ENCODE peak calls at places on chromosomes 6 and 20, in six cellular contexts. One of them, this sample, is unnamed.

GRCh38 chr6:155328539-155329459 is 14.5 kb upstream of the TFB1M start:
- DNase-seq in IMR-90: peak; percentile 12
- DNase-seq in astrocyte: no peak
- DNase-seq in neural progenitor cell: no peak
- DNase-seq in HepG2: peak; percentile 100
- DNase-seq in SK-N-SH: no peak
- DNase-seq in this sample: no peak

GRCh38 chr6:12164508-12164770 is 125.7 kb upstream of the EDN1 start:
- DNase-seq in IMR-90: peak; percentile 48
- DNase-seq in astrocyte: no peak
- DNase-seq in neural progenitor cell: no peak
- DNase-seq in HepG2: no peak
- DNase-seq in SK-N-SH: no peak
- DNase-seq in this sample: no peak

GRCh38 chr6:127816643-127817042 is 84.2 kb downstream of the THEMIS start:
- DNase-seq in IMR-90: no peak
- DNase-seq in astrocyte: no peak
- DNase-seq in neural progenitor cell: no peak
- DNase-seq in HepG2: no peak
- DNase-seq in SK-N-SH: no peak
- DNase-seq in this sample: no peak

GRCh38 chr6:155117266-155117665 is 122.2 kb downstream of the TIAM2 start:
- DNase-seq in IMR-90: peak; percentile 86
- DNase-seq in astrocyte: peak; percentile 92
- DNase-seq in neural progenitor cell: no peak
- DNase-seq in HepG2: no peak
- DNase-seq in SK-N-SH: no peak
- DNase-seq in this sample: no peak

GRCh38 chr6:118102401-118102800 is 195.3 kb downstream of the SLC35F1 start:
- DNase-seq in IMR-90: no peak
- DNase-seq in astrocyte: no peak
- DNase-seq in neural progenitor cell: no peak
- DNase-seq in HepG2: no peak
- DNase-seq in SK-N-SH: no peak
- DNase-seq in this sample: no peak

GRCh38 chr6:106163446-106163965 is 77.4 kb downstream of the PRDM1 start:
- DNase-seq in IMR-90: peak; percentile 76
- DNase-seq in astrocyte: peak; percentile 70
- DNase-seq in neural progenitor cell: peak; percentile 29
- DNase-seq in HepG2: no peak
- DNase-seq in SK-N-SH: no peak
- DNase-seq in this sample: peak; percentile 93

GRCh38 chr6:26336355-26337198 is 28.4 kb upstream of the BTN3A2 start:
- DNase-seq in IMR-90: peak; percentile 74
- DNase-seq in astrocyte: peak; percentile 68
- DNase-seq in neural progenitor cell: no peak
- DNase-seq in HepG2: no peak
- DNase-seq in SK-N-SH: no peak
- DNase-seq in this sample: no peak

GRCh38 chr6:45378324-45378926 is 691 bp upstream of the SUPT3H start:
- DNase-seq in IMR-90: no peak
- DNase-seq in astrocyte: peak; percentile 59
- DNase-seq in neural progenitor cell: peak; percentile 77
- DNase-seq in HepG2: no peak
- DNase-seq in SK-N-SH: peak; percentile 58
- DNase-seq in this sample: peak; percentile 36

GRCh38 chr6:25927177-25927576 is 3.3 kb downstream of the SLC17A2 start:
- DNase-seq in IMR-90: no peak
- DNase-seq in astrocyte: no peak
- DNase-seq in neural progenitor cell: no peak
- DNase-seq in HepG2: no peak
- DNase-seq in SK-N-SH: peak; percentile 12
- DNase-seq in this sample: no peak

GRCh38 chr6:124487778-124488431 is 474.3 kb upstream of the RNF217 start:
- DNase-seq in IMR-90: peak; percentile 6
- DNase-seq in astrocyte: peak; percentile 90
- DNase-seq in neural progenitor cell: no peak
- DNase-seq in HepG2: no peak
- DNase-seq in SK-N-SH: no peak
- DNase-seq in this sample: no peak

DNA sequence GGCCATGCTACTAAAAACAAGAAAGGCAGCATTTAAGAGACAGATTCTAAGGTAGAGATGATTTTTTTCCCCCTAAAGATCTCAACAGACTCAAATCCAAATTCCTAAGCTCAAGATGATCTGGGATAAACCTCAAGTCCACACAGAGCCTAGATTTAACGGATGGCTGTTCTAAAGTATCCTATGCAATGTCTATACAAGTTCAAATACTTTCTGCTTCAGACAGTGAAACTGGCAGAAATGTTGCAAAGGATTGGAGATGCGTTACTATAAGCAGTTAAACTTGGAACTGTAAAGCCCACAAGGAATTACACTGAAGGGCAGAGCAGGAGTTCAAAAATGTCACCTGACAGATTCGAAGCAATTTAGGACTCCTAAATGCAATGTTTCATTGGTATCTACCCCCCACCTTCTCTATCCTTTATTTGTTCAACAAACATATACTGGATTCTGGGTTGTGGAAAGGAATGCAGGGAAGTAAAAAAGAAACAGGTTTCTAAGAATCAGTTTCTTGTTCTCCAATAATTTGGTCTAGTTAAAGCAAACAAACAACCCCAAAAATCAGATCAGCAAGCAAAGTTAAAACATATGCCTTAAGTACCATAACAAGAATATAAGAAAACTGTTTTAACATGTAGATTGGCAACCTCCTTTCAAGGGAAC is 1.6 kb downstream of the DNAAF9 start:
- DNase-seq in IMR-90: no peak
- DNase-seq in astrocyte: no peak
- DNase-seq in neural progenitor cell: no peak
- DNase-seq in HepG2: peak; percentile 43
- DNase-seq in SK-N-SH: no peak
- DNase-seq in this sample: no peak
- H2AFZ ChIP-seq in IMR-90: no peak overlapping the region
- H2AFZ ChIP-seq in astrocyte: no peak overlapping the region
- H2AFZ ChIP-seq in neural progenitor cell: no peak overlapping the region
- H2AFZ ChIP-seq in HepG2: no peak overlapping the region
- H2AFZ ChIP-seq in SK-N-SH: peak overlapping the region; percentile 89
- H2AFZ ChIP-seq in this sample: no peak overlapping the region

DNA sequence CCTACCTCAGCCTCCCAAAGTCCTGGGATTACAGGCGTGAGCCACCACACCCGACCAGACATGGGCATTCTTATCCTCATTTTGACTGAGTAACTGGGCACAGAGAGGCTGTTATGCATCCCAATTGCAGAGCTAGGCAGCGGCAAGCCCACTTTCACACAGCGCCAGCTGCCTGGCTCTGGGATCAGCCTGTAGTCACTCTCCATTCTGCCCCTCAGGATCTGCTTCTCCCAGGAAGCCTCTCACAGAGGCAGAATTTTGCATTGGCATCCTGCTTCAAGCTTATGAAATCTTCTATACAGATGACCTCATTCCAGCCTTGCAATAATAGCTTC is 37.0 kb upstream of the IER3 start:
- DNase-seq in IMR-90: no peak
- DNase-seq in astrocyte: no peak
- DNase-seq in neural progenitor cell: no peak
- DNase-seq in HepG2: no peak
- DNase-seq in SK-N-SH: no peak
- DNase-seq in this sample: no peak
- H3K9ac ChIP-seq in IMR-90: peak overlapping the region; percentile 82
- H3K9ac ChIP-seq in astrocyte: peak overlapping the region; percentile 82
- H3K9ac ChIP-seq in neural progenitor cell: no peak overlapping the region
- H3K9ac ChIP-seq in HepG2: peak overlapping the region; percentile 78
- H3K9ac ChIP-seq in SK-N-SH: peak overlapping the region; percentile 75
- H3K9ac ChIP-seq in this sample: no peak overlapping the region

GRCh38 chr6:1481326-1481725 is 92.0 kb downstream of the FOXF2 start:
- DNase-seq in IMR-90: peak; percentile 84
- DNase-seq in astrocyte: peak; percentile 79
- DNase-seq in neural progenitor cell: no peak
- DNase-seq in HepG2: no peak
- DNase-seq in SK-N-SH: no peak
- DNase-seq in this sample: no peak

GRCh38 chr6:1485678-1486077 is 96.3 kb downstream of the FOXF2 start:
- DNase-seq in IMR-90: peak; percentile 94
- DNase-seq in astrocyte: peak; percentile 85
- DNase-seq in neural progenitor cell: no peak
- DNase-seq in HepG2: no peak
- DNase-seq in SK-N-SH: no peak
- DNase-seq in this sample: no peak

GRCh38 chr6:1479601-1480236 is 90.3 kb downstream of the FOXF2 start:
- DNase-seq in IMR-90: no peak
- DNase-seq in astrocyte: no peak
- DNase-seq in neural progenitor cell: no peak
- DNase-seq in HepG2: no peak
- DNase-seq in SK-N-SH: no peak
- DNase-seq in this sample: no peak

GRCh38 chr6:1479095-1479494 is 89.7 kb downstream of the FOXF2 start:
- DNase-seq in IMR-90: peak; percentile 76
- DNase-seq in astrocyte: peak; percentile 92
- DNase-seq in neural progenitor cell: no peak
- DNase-seq in HepG2: no peak
- DNase-seq in SK-N-SH: no peak
- DNase-seq in this sample: no peak

DNA sequence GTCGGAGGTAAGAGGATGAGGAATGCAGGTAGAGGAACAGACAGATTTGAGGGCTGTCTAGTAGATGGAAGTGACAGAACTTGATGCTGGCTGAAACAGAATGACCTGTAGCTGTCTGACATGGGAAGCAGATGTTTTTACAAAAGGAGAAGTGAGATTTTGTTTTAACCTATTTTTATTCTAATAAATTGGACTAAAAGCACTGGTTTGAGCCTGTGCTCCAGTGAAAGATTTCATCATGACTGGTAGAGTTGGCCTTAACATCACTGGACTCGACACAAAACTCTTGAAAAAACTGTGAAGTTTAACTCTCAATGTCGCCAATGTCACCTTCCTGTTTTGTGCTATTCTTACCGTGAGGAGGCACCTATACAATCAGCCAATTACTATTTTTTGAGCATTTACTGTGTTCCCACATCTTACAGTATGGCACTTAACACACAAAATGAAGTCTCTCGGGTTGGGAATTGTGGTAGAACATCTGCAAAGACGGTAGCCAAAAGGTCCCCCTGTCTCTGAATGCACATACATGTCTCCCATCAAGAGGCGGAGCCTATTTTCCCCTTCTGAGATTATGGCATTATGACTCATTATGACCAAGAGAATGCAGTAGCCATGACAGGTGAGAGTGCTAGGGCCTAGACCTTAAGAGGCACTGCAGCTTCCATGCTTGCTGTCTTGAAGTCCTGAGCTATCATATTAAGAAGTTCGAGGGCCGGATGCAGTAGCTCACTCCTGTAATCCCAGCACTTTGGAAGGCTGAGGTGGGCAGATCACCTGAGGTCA is 93.2 kb downstream of the FOXF2 start:
- DNase-seq in IMR-90: peak; percentile 44
- DNase-seq in astrocyte: no peak
- DNase-seq in neural progenitor cell: no peak
- DNase-seq in HepG2: no peak
- DNase-seq in SK-N-SH: no peak
- DNase-seq in this sample: peak; percentile 9
- H3K4me2 ChIP-seq in IMR-90: no peak overlapping the region
- H3K4me2 ChIP-seq in astrocyte: no peak overlapping the region
- H3K4me2 ChIP-seq in neural progenitor cell: no peak overlapping the region
- H3K4me2 ChIP-seq in HepG2: no peak overlapping the region
- H3K4me2 ChIP-seq in SK-N-SH: no peak overlapping the region
- H3K4me2 ChIP-seq in this sample: peak overlapping the region; percentile 41

DNA sequence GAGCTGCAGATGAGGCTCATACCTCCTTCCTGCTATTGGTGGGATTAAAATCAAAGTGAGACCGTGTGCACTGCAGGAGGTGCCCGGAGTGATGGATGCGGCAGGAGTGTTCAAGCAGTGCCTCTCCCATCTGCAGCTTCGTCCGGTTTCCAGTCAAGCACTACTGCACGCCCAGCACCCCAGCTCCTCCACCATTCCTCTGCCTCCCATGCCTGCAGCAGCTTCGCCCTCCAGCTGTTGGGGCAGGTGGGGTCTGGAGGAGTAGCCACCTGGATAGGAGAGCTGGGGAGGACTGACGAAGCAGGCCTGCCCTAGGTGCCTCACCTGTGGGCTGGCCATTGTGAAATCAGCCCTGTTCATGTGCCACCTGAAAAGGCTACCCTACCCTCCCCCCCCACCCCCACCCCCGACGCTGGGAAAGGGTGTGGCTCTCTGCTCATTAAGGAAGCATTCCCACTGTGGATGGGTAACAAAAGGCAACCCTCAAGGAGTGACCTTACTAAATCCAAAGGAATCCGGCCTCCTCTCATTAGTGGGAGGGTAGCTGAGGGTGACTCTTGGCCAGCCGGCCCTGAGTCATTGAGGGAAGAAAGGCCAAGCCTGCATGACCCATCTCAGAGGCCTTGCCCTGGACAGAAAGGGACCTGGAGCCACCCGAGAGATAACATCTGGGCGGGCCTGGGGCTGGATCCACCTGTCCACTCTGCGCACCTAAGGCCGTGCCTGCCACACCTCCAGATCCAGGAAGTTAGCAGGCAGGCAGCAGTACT is 115.9 kb upstream of the ARMC2 start:
- DNase-seq in IMR-90: peak; percentile 46
- DNase-seq in astrocyte: peak; percentile 56
- DNase-seq in neural progenitor cell: peak; percentile 36
- DNase-seq in HepG2: no peak
- DNase-seq in SK-N-SH: no peak
- DNase-seq in this sample: no peak
- H2AFZ ChIP-seq in IMR-90: peak overlapping the region; percentile 19
- H2AFZ ChIP-seq in astrocyte: no peak overlapping the region
- H2AFZ ChIP-seq in neural progenitor cell: no peak overlapping the region
- H2AFZ ChIP-seq in HepG2: no peak overlapping the region
- H2AFZ ChIP-seq in SK-N-SH: no peak overlapping the region
- H2AFZ ChIP-seq in this sample: no peak overlapping the region

DNA sequence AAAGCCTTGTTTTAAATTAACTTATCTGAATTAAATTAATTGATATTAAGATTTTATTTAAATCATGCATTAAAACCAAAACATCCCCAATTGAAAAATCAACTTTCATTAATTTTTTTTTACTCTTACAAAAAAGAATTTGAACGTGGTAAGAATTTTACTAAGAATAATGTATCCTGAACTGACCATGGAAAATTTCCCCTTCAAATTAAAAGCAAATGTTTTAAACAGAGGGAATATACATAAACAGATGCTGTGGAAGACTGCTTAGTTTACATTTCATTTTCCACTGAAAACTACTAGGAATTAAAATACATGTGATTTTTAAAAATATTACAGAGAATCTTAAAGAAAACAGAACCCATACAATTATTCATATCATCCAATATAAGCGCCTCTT is 2.3 kb downstream of the RNF24 start:
- DNase-seq in IMR-90: no peak
- DNase-seq in astrocyte: no peak
- DNase-seq in neural progenitor cell: no peak
- DNase-seq in HepG2: no peak
- DNase-seq in SK-N-SH: no peak
- DNase-seq in this sample: no peak
- H3K9ac ChIP-seq in IMR-90: peak overlapping the region; percentile 39
- H3K9ac ChIP-seq in astrocyte: no peak overlapping the region
- H3K9ac ChIP-seq in neural progenitor cell: no peak overlapping the region
- H3K9ac ChIP-seq in HepG2: no peak overlapping the region
- H3K9ac ChIP-seq in SK-N-SH: no peak overlapping the region
- H3K9ac ChIP-seq in this sample: no peak overlapping the region

This sample was measured in MM.1S.